ENCODE peak calls at places on chromosome 21, in ten cellular contexts. O is GM20000, C is glutamatergic neuron, K is breast epithelium, V is WTC11, Y is fibroblast of mammary gland, U is cardiac muscle cell, P is lower lobe of right lung, T is K562, J is colonic mucosa. I is an unnamed sample.

GRCh38 chr21:39511102-39511501 is 59.3 kb downstream of the SH3BGR start:
- DNase-seq in O (no peak), J (no peak), C (no peak), U (no peak), T (no peak), K (no peak), V (no peak), P (no peak), Y (no peak), I (no peak)

GRCh38 chr21:37437376-37438080 is 71.0 kb downstream of the DYRK1A start:
- DNase-seq in U (no peak), K (no peak), P (no peak), T (no peak), J (no peak), V (no peak), C (no peak), O (no peak), Y (peak), I (no peak)

GRCh38 chr21:17921579-17922530 is 102.7 kb upstream of the C21orf91 start:
- DNase-seq in Y (peak), P (no peak), C (no peak), J (no peak), U (peak), O (no peak), T (no peak), V (no peak), K (no peak), I (peak)

GRCh38 chr21:23524685-23525084 is 2082.6 kb downstream of the MRPL39 start:
- DNase-seq in O (no peak), P (no peak), K (no peak), Y (no peak), T (no peak), C (no peak), V (no peak), U (no peak), J (no peak), I (no peak)

GRCh38 chr21:33780631-33781030 is 135.0 kb downstream of the ATP5PO start:
- DNase-seq in T (no peak), K (no peak), U (peak), J (no peak), C (no peak), P (no peak), V (no peak), Y (no peak), O (no peak), I (no peak)

GRCh38 chr21:27300770-27301169 is 333.9 kb upstream of the ADAMTS5 start:
- DNase-seq in P (no peak), O (no peak), T (no peak), J (no peak), C (no peak), K (no peak), V (no peak), U (no peak), Y (peak), I (peak)

GRCh38 chr21:39314155-39315027 is 959 bp upstream of the BRWD1 start:
- DNase-seq in P (peak), V (peak), O (peak), K (no peak), J (peak), Y (peak), U (peak), T (no peak), C (no peak), I (peak)

GRCh38 chr21:35563885-35564451 is 496.4 kb downstream of the SETD4 start:
- DNase-seq in P (no peak), U (peak), O (no peak), Y (peak), T (no peak), C (peak), K (no peak), J (peak), V (no peak), I (no peak)

GRCh38 chr21:16081304-16081703 is 351.5 kb downstream of the USP25 start:
- DNase-seq in C (no peak), V (no peak), J (no peak), U (no peak), O (no peak), P (no peak), K (no peak), T (no peak), Y (no peak), I (no peak)

GRCh38 chr21:16079830-16080229 is 350.0 kb downstream of the USP25 start:
- DNase-seq in P (no peak), C (no peak), Y (peak), T (no peak), O (no peak), K (no peak), J (no peak), V (no peak), U (peak), I (peak)

GRCh38 chr21:16084776-16085364 is 355.1 kb downstream of the USP25 start:
- DNase-seq in T (no peak), V (no peak), K (no peak), P (no peak), C (no peak), Y (peak), U (peak), O (no peak), J (no peak), I (no peak)

GRCh38 chr21:16085436-16085835 is 355.7 kb downstream of the USP25 start:
- DNase-seq in C (no peak), K (no peak), U (no peak), V (no peak), T (no peak), J (no peak), P (no peak), O (no peak), Y (peak), I (no peak)

DNA sequence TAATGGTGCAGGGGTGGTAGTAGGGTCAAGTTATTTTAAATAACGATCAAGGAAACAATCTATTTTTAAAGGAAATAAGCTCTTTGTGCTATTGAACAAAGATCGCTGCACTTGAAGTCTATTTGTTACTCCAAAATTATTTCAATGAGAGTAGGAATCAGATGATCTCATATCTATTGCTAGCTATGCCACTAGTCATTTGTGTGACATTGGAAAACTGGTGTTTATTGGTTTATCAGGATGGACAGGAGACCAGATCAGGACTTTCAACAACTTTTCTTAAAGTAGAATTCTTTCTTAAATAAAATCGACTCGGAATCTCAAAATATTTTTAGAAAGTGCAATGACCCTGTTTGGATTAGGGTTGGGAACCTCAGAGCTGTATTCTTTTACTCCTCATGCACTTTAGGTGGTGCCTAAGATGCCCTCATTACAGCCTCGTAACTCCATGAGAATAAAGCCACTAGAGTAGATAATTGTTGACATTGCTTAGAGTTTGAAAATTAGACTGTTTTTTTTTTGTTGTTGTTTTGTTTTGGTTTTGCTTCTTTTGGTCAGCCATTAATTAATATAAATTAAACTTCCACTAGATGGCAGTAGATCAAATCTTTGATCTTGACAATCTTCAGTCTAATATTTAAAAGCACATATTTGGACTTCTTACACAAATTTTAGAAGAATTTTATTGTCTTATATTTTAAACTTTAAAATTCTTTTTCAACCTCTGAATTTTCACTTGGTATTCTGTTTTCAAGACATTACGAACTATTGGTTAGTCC is 352.4 kb downstream of the USP25 start:
- DNase-seq in Y (peak), K (no peak), P (no peak), C (no peak), T (no peak), O (no peak), V (no peak), J (no peak), U (peak), I (no peak)
- TF ChIP-seq CTCF in Y (peak), K (peak), P (peak), C (peak), T (no peak), O (no peak), V (no peak), J (peak), U (peak), I (peak)

GRCh38 chr21:46363698-46364097 is 39.7 kb downstream of the PCNT start:
- DNase-seq in O (no peak), V (no peak), Y (no peak), P (no peak), C (no peak), U (no peak), T (no peak), K (no peak), J (no peak), I (no peak)
- TF ChIP-seq CTCF in O (no peak), V (no peak), Y (no peak), P (no peak), C (no peak), U (no peak), T (no peak), K (no peak), J (no peak), I (no peak)

GRCh38 chr21:42094811-42095210 is 23.7 kb downstream of the UMODL1 start:
- DNase-seq in J (no peak), O (no peak), K (no peak), T (no peak), C (no peak), P (no peak), Y (peak), U (no peak), V (no peak), I (no peak)
- TF ChIP-seq CTCF in J (no peak), O (no peak), K (no peak), T (peak), C (no peak), P (no peak), Y (peak), U (no peak), V (no peak), I (peak)

DNA sequence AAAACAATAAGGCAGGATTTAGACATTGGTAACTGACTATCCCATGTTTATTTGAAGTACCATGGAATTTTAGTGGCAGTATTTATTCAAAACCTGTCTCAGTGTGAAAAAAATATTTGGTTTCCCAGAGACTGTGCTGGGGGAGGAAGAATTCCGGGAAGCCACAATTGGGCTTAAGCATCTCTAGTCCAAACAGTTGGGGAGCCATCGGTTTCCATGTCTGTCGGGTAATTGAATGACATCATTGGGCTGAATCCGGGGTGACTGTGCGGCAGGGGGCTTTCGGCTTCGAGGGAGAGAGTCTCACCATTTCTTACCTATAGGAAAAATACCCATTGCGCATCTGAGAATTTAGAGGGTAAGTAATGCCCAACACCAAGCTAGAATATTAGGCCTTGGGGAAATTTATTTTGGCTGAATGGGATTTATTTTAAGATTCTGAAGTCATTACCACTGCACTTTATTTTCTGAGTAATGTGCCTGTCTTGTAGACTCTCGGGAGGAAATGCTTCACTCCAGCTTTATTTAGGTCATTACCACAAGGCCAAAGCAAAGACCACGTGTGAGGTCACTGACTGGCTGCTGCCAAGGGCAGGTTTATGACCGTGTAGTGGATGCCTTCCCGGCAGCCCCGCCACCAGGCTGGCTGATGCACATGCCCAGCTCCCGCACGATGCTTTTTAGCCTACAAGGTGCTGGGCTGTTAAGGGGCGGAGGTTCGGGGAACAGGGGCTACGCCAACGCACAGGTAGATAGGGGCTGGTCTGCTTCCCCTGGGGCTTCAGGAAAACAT is 23.1 kb upstream of the UMODL1 start:
- DNase-seq in J (no peak), O (no peak), V (no peak), U (peak), T (no peak), P (no peak), C (no peak), Y (peak), K (no peak), I (no peak)
- TF ChIP-seq CTCF in J (no peak), O (no peak), V (no peak), U (no peak), T (no peak), P (no peak), C (no peak), Y (peak), K (no peak), I (no peak)

GRCh38 chr21:43727571-43728466 is 8.9 kb downstream of the PDXK start:
- DNase-seq in C (peak), U (peak), V (peak), J (no peak), O (no peak), K (no peak), Y (no peak), T (no peak), P (peak), I (no peak)
- TF ChIP-seq CTCF in C (no peak), U (peak), V (no peak), J (no peak), O (no peak), K (no peak), Y (no peak), T (no peak), P (no peak), I (peak)

I was measured in foreskin keratinocyte.